ENCODE peak calls at places on chromosomes 4 and X, in nine cellular contexts. One of them, this sample, is unnamed.

GRCh38 chr4:55925235-55925634 is 23.5 kb upstream of the CEP135 start:
- DNase-seq in MCF 10A: no peak
- DNase-seq in A172: no peak
- DNase-seq in H54: no peak
- DNase-seq in cardiac muscle cell: peak
- DNase-seq in BJ: no peak
- DNase-seq in NCI-H1092 treated with DMSO at 0.1 percent for 48 hours: no peak
- DNase-seq in head of caudate nucleus: no peak
- DNase-seq in stomach: no peak
- DNase-seq in this sample: no peak

GRCh38 chr4:147136308-147136707 is 190.6 kb upstream of the TTC29 start:
- DNase-seq in MCF 10A: peak
- DNase-seq in NCI-H1092 treated with DMSO at 0.1 percent for 48 hours: no peak
- DNase-seq in BJ: no peak
- DNase-seq in H54: no peak
- DNase-seq in A172: no peak
- DNase-seq in cardiac muscle cell: peak
- DNase-seq in stomach: no peak
- DNase-seq in head of caudate nucleus: no peak
- DNase-seq in this sample: no peak

GRCh38 chr4:8435656-8436121 is 4.8 kb downstream of the ACOX3 start:
- DNase-seq in stomach: peak
- DNase-seq in A172: no peak
- DNase-seq in NCI-H1092 treated with DMSO at 0.1 percent for 48 hours: no peak
- DNase-seq in MCF 10A: no peak
- DNase-seq in head of caudate nucleus: no peak
- DNase-seq in H54: no peak
- DNase-seq in BJ: no peak
- DNase-seq in cardiac muscle cell: peak
- DNase-seq in this sample: peak

GRCh38 chr4:119124314-119124713 is 11.3 kb upstream of the MYOZ2 start:
- DNase-seq in head of caudate nucleus: no peak
- DNase-seq in stomach: peak
- DNase-seq in BJ: no peak
- DNase-seq in A172: peak
- DNase-seq in NCI-H1092 treated with DMSO at 0.1 percent for 48 hours: no peak
- DNase-seq in cardiac muscle cell: peak
- DNase-seq in MCF 10A: no peak
- DNase-seq in H54: no peak
- DNase-seq in this sample: no peak

GRCh38 chrX:153665726-153666306 is 7.8 kb downstream of the PNCK start:
- DNase-seq in head of caudate nucleus: no peak
- DNase-seq in BJ: no peak
- DNase-seq in MCF 10A: no peak
- DNase-seq in NCI-H1092 treated with DMSO at 0.1 percent for 48 hours: no peak
- DNase-seq in H54: no peak
- DNase-seq in cardiac muscle cell: no peak
- DNase-seq in stomach: no peak
- DNase-seq in A172: no peak
- DNase-seq in this sample: no peak

GRCh38 chr4:130395871-130396270 is 1299.9 kb downstream of the C4orf33 start:
- DNase-seq in MCF 10A: peak
- DNase-seq in cardiac muscle cell: peak
- DNase-seq in H54: peak
- DNase-seq in head of caudate nucleus: no peak
- DNase-seq in A172: peak
- DNase-seq in NCI-H1092 treated with DMSO at 0.1 percent for 48 hours: no peak
- DNase-seq in stomach: no peak
- DNase-seq in BJ: peak
- DNase-seq in this sample: no peak

GRCh38 chr4:68267433-68267944 is 22.0 kb upstream of the TMPRSS11B start:
- DNase-seq in cardiac muscle cell: peak
- DNase-seq in MCF 10A: no peak
- DNase-seq in A172: peak
- DNase-seq in head of caudate nucleus: no peak
- DNase-seq in H54: no peak
- DNase-seq in NCI-H1092 treated with DMSO at 0.1 percent for 48 hours: no peak
- DNase-seq in BJ: no peak
- DNase-seq in stomach: no peak
- DNase-seq in this sample: no peak

GRCh38 chrX:10582945-10583344 is 37.4 kb downstream of the MID1 start:
- DNase-seq in cardiac muscle cell: peak
- DNase-seq in stomach: no peak
- DNase-seq in head of caudate nucleus: no peak
- DNase-seq in MCF 10A: no peak
- DNase-seq in H54: no peak
- DNase-seq in BJ: no peak
- DNase-seq in A172: peak
- DNase-seq in NCI-H1092 treated with DMSO at 0.1 percent for 48 hours: no peak
- DNase-seq in this sample: no peak

GRCh38 chrX:18758166-18758932 is 50.9 kb downstream of the PPEF1 start:
- DNase-seq in MCF 10A: no peak
- DNase-seq in stomach: no peak
- DNase-seq in cardiac muscle cell: no peak
- DNase-seq in head of caudate nucleus: no peak
- DNase-seq in A172: no peak
- DNase-seq in BJ: no peak
- DNase-seq in NCI-H1092 treated with DMSO at 0.1 percent for 48 hours: no peak
- DNase-seq in H54: no peak
- DNase-seq in this sample: no peak

GRCh38 chrX:129613596-129613995 is 41.2 kb downstream of the APLN start:
- DNase-seq in cardiac muscle cell: no peak
- DNase-seq in BJ: no peak
- DNase-seq in NCI-H1092 treated with DMSO at 0.1 percent for 48 hours: no peak
- DNase-seq in H54: no peak
- DNase-seq in MCF 10A: no peak
- DNase-seq in head of caudate nucleus: no peak
- DNase-seq in A172: no peak
- DNase-seq in stomach: no peak
- DNase-seq in this sample: no peak

GRCh38 chr4:169062861-169063197 is 52.8 kb upstream of the CBR4 start:
- DNase-seq in A172: no peak
- DNase-seq in stomach: no peak
- DNase-seq in NCI-H1092 treated with DMSO at 0.1 percent for 48 hours: no peak
- DNase-seq in cardiac muscle cell: peak
- DNase-seq in H54: no peak
- DNase-seq in BJ: no peak
- DNase-seq in MCF 10A: no peak
- DNase-seq in head of caudate nucleus: no peak
- DNase-seq in this sample: no peak

GRCh38 chr4:78545275-78546246 is 6.0 kb upstream of the ANXA3 start:
- DNase-seq in NCI-H1092 treated with DMSO at 0.1 percent for 48 hours: no peak
- DNase-seq in A172: no peak
- DNase-seq in H54: no peak
- DNase-seq in MCF 10A: peak
- DNase-seq in cardiac muscle cell: peak
- DNase-seq in stomach: no peak
- DNase-seq in head of caudate nucleus: no peak
- DNase-seq in BJ: no peak
- DNase-seq in this sample: no peak

GRCh38 chr4:2289311-2289954 is 27.5 kb upstream of the MXD4 start:
- DNase-seq in MCF 10A: no peak
- DNase-seq in NCI-H1092 treated with DMSO at 0.1 percent for 48 hours: no peak
- DNase-seq in cardiac muscle cell: no peak
- DNase-seq in A172: no peak
- DNase-seq in H54: no peak
- DNase-seq in head of caudate nucleus: no peak
- DNase-seq in stomach: no peak
- DNase-seq in BJ: no peak
- DNase-seq in this sample: no peak

GRCh38 chr4:29805871-29806480 is 914.2 kb upstream of the PCDH7 start:
- DNase-seq in H54: no peak
- DNase-seq in BJ: no peak
- DNase-seq in head of caudate nucleus: no peak
- DNase-seq in NCI-H1092 treated with DMSO at 0.1 percent for 48 hours: no peak
- DNase-seq in cardiac muscle cell: no peak
- DNase-seq in A172: no peak
- DNase-seq in stomach: no peak
- DNase-seq in MCF 10A: no peak
- DNase-seq in this sample: no peak

GRCh38 chr4:77501851-77502250 is 103.8 kb upstream of the CXCL13 start:
- DNase-seq in MCF 10A: no peak
- DNase-seq in H54: no peak
- DNase-seq in NCI-H1092 treated with DMSO at 0.1 percent for 48 hours: no peak
- DNase-seq in A172: peak
- DNase-seq in cardiac muscle cell: no peak
- DNase-seq in head of caudate nucleus: no peak
- DNase-seq in BJ: no peak
- DNase-seq in stomach: no peak
- DNase-seq in this sample: no peak

GRCh38 chrX:9786839-9787635 is 808 bp downstream of the SHROOM2 start:
- DNase-seq in A172: no peak
- DNase-seq in H54: no peak
- DNase-seq in BJ: no peak
- DNase-seq in stomach: no peak
- DNase-seq in MCF 10A: no peak
- DNase-seq in head of caudate nucleus: no peak
- DNase-seq in NCI-H1092 treated with DMSO at 0.1 percent for 48 hours: no peak
- DNase-seq in cardiac muscle cell: no peak
- DNase-seq in this sample: no peak

This sample was measured in Karpas-422.